ENCODE peak calls at places on chromosome 4, in seven cellular contexts. Y is IMR-90, B is spleen, N is lower leg skin, V is stomach, R is breast epithelium, D is heart left ventricle. M is an unnamed sample.

GRCh38 chr4:108193891-108194672 is 25.4 kb upstream of the LEF1 start:
- DNase-seq in Y (no peak), B (no peak), N (no peak), V (no peak), R (no peak), D (no peak), M (no peak)

GRCh38 chr4:7387925-7388324 is 46.8 kb downstream of the PSAPL1 start:
- DNase-seq in Y (no peak), B (peak), N (no peak), V (no peak), R (no peak), D (no peak), M (no peak)

GRCh38 chr4:105140684-105141490 is 5.8 kb upstream of the TET2 start:
- DNase-seq in Y (no peak), B (no peak), N (no peak), V (no peak), R (no peak), D (peak), M (no peak)

GRCh38 chr4:174084542-174084941 is 198.9 kb downstream of the FBXO8 start:
- DNase-seq in Y (no peak), B (no peak), N (no peak), V (no peak), R (no peak), D (no peak), M (no peak)

GRCh38 chr4:6703786-6704185 is 5.9 kb downstream of the MRFAP1L1 start:
- DNase-seq in Y (peak), B (no peak), N (no peak), V (no peak), R (no peak), D (no peak), M (no peak)

GRCh38 chr4:76736434-76736833 is 161.5 kb downstream of the SOWAHB start:
- DNase-seq in Y (peak), B (no peak), N (no peak), V (no peak), R (no peak), D (no peak), M (no peak)

GRCh38 chr4:148284526-148285193 is 157.6 kb downstream of the NR3C2 start:
- DNase-seq in Y (no peak), B (no peak), N (no peak), V (no peak), R (no peak), D (no peak), M (no peak)

GRCh38 chr4:85968945-85969830 is 390.7 kb downstream of the MAPK10 start:
- DNase-seq in Y (peak), B (no peak), N (no peak), V (no peak), R (no peak), D (no peak), M (no peak)

GRCh38 chr4:26261400-26261799 is 59.4 kb upstream of the RBPJ start:
- DNase-seq in Y (no peak), B (no peak), N (no peak), V (no peak), R (no peak), D (no peak), M (no peak)

GRCh38 chr4:122827899-122828601 is 1.4 kb downstream of the FGF2 start:
- DNase-seq in Y (peak), B (no peak), N (peak), V (no peak), R (no peak), D (no peak), M (no peak)

GRCh38 chr4:38803833-38804653 is 548 bp downstream of the TLR1 start:
- DNase-seq in Y (no peak), B (no peak), N (no peak), V (no peak), R (no peak), D (no peak), M (no peak)

GRCh38 chr4:28082686-28083390 is 1222.2 kb downstream of the STIM2 start:
- DNase-seq in Y (peak), B (no peak), N (no peak), V (no peak), R (no peak), D (no peak), M (no peak)

GRCh38 chr4:8647626-8648025 is 55.1 kb downstream of the CPZ start:
- DNase-seq in Y (no peak), B (peak), N (no peak), V (peak), R (peak), D (no peak), M (no peak)

GRCh38 chr4:1767770-1768366 is 25.2 kb upstream of the FGFR3 start:
- DNase-seq in Y (peak), B (no peak), N (no peak), V (peak), R (no peak), D (no peak), M (no peak)

GRCh38 chr4:125316781-125317525 is 2.2 kb downstream of the FAT4 start:
- DNase-seq in Y (peak), B (peak), N (no peak), V (peak), R (no peak), D (peak), M (no peak)

GRCh38 chr4:67929447-67929846 is 33.8 kb downstream of the TMPRSS11A start:
- DNase-seq in Y (peak), B (no peak), N (no peak), V (no peak), R (no peak), D (no peak), M (no peak)

GRCh38 chr4:38957947-38958346 is 74.3 kb downstream of the TMEM156 start:
- DNase-seq in Y (no peak), B (no peak), N (no peak), V (no peak), R (no peak), D (no peak), M (no peak)

GRCh38 chr4:81466841-81467671 is 4.7 kb downstream of the RASGEF1B start:
- DNase-seq in Y (peak), B (no peak), N (peak), V (peak), R (no peak), D (peak), M (no peak)

GRCh38 chr4:2948895-2949781 is 14.1 kb downstream of the NOP14 start:
- DNase-seq in Y (no peak), B (no peak), N (no peak), V (peak), R (peak), D (peak), M (no peak)

GRCh38 chr4:130468340-130468739 is 1372.4 kb downstream of the C4orf33 start:
- DNase-seq in Y (no peak), B (no peak), N (no peak), V (no peak), R (no peak), D (no peak), M (no peak)

GRCh38 chr4:15682340-15682725 is 706 bp downstream of the FAM200B start:
- DNase-seq in Y (no peak), B (no peak), N (no peak), V (no peak), R (no peak), D (no peak), M (no peak)

GRCh38 chr4:2583092-2583491 is 46.6 kb downstream of the FAM193A start:
- DNase-seq in Y (no peak), B (no peak), N (no peak), V (no peak), R (no peak), D (no peak), M (no peak)

GRCh38 chr4:186845137-186845842 is 121.6 kb upstream of the FAT1 start:
- DNase-seq in Y (peak), B (no peak), N (no peak), V (no peak), R (no peak), D (no peak), M (no peak)

GRCh38 chr4:150237110-150237852 is 159.0 kb downstream of the DCLK2 start:
- DNase-seq in Y (peak), B (no peak), N (no peak), V (no peak), R (no peak), D (no peak), M (no peak)

GRCh38 chr4:48127231-48127881 is 6.7 kb downstream of the TXK start:
- DNase-seq in Y (no peak), B (no peak), N (no peak), V (no peak), R (no peak), D (no peak), M (no peak)
- TF ChIP-seq POLR2A in Y (no peak), B (no peak), N (no peak), V (no peak), R (no peak), D (no peak), M (no peak)

GRCh38 chr4:94452476-94453300 is 946 bp downstream of the PDLIM5 start:
- DNase-seq in Y (peak), B (peak), N (peak), V (peak), R (peak), D (peak), M (no peak)
- TF ChIP-seq POLR2A in Y (no peak), B (no peak), N (no peak), V (no peak), R (peak), D (peak), M (no peak)

GRCh38 chr4:48268956-48269860 is at the start of gene TEC:
- DNase-seq in Y (no peak), B (no peak), N (peak), V (peak), R (no peak), D (peak), M (no peak)
- TF ChIP-seq POLR2A in Y (no peak), B (peak), N (no peak), V (no peak), R (no peak), D (peak), M (no peak)

GRCh38 chr4:48896845-48897244 is 9.7 kb downstream of the OCIAD2 start:
- DNase-seq in Y (no peak), B (no peak), N (no peak), V (no peak), R (no peak), D (no peak), M (no peak)

GRCh38 chr4:48899950-48900349 is 6.6 kb downstream of the OCIAD2 start:
- DNase-seq in Y (peak), B (no peak), N (no peak), V (no peak), R (no peak), D (no peak), M (no peak)

GRCh38 chr4:48898733-48899431 is 7.7 kb downstream of the OCIAD2 start:
- DNase-seq in Y (no peak), B (no peak), N (no peak), V (no peak), R (no peak), D (no peak), M (no peak)

GRCh38 chr4:48901196-48901595 is 5.4 kb downstream of the OCIAD2 start:
- DNase-seq in Y (no peak), B (no peak), N (no peak), V (no peak), R (no peak), D (no peak), M (no peak)

DNA sequence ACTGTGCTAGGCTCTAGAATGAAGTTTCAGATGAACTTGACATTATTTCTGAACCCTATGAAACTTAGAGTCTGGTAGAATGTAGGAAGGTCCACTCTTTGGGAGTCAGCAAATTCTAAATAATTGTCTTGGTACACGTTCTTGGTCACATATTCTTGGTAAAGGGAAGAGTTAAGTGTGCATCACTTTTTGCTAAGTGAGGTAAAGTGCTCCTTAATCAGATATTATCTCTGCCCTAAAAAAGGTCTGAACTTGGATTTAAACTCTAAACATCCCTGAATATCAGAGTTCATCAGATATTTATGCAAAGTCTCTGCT is 7.2 kb downstream of the OCIAD2 start:
- DNase-seq in Y (no peak), B (no peak), N (no peak), V (no peak), R (no peak), D (no peak), M (no peak)
- TF ChIP-seq POLR2A in Y (no peak), B (no peak), N (no peak), V (no peak), R (no peak), D (no peak), M (no peak)

GRCh38 chr4:97900187-97900586 is 243.1 kb downstream of the STPG2 start:
- DNase-seq in Y (no peak), B (no peak), N (no peak), V (no peak), R (no peak), D (no peak), M (no peak)
- TF ChIP-seq POLR2A in Y (no peak), B (no peak), N (no peak), V (no peak), R (no peak), D (no peak), M (no peak)

M was measured in H54.